ENCODE peak calls at places on chromosomes 16 and 17, in five cellular contexts. F, M, N, R and G are unnamed samples.

GRCh38 chr16:8686879-8687278 is 12.5 kb downstream of the ABAT start:
- DNase-seq in F (no peak), M (no peak), N (no peak), R (no peak), G (no peak)

GRCh38 chr16:20938426-20938825 is 37.9 kb downstream of the LYRM1 start:
- DNase-seq in F (peak; percentile 41), M (no peak), N (no peak), R (no peak), G (no peak)

GRCh38 chr16:30358577-30358936 is 3.4 kb upstream of the CD2BP2 start:
- DNase-seq in F (no peak), M (no peak), N (no peak), R (no peak), G (no peak)

GRCh38 chr16:50103764-50104163 is 38.0 kb downstream of the HEATR3 start:
- DNase-seq in F (peak; percentile 65), M (no peak), N (no peak), R (no peak), G (no peak)

GRCh38 chr17:68511254-68511670 is 968 bp upstream of the PRKAR1A start:
- DNase-seq in F (no peak), M (peak; percentile 70), N (no peak), R (no peak), G (no peak)

GRCh38 chr16:31350275-31351005 is 4.5 kb upstream of the ITGAX start:
- DNase-seq in F (no peak), M (no peak), N (no peak), R (no peak), G (no peak)

GRCh38 chr17:37698132-37698615 is 46.7 kb downstream of the HNF1B start:
- DNase-seq in F (no peak), M (no peak), N (no peak), R (peak; percentile 16), G (no peak)

GRCh38 chr17:61249649-61250301 is 149.9 kb upstream of the TBX2 start:
- DNase-seq in F (no peak), M (no peak), N (no peak), R (no peak), G (no peak)

GRCh38 chr17:42097691-42098661 is at the start of gene ZNF385C:
- DNase-seq in F (peak; percentile 12), M (no peak), N (no peak), R (no peak), G (no peak)

GRCh38 chr17:67139784-67140665 is 95.7 kb downstream of the CACNG1 start:
- DNase-seq in F (peak; percentile 55), M (no peak), N (no peak), R (no peak), G (no peak)

GRCh38 chr16:84500531-84500930 is 3.9 kb downstream of the MEAK7 start:
- DNase-seq in F (no peak), M (no peak), N (no peak), R (no peak), G (no peak)

GRCh38 chr16:67112591-67113399 is 3.1 kb downstream of the PHAF1 start:
- DNase-seq in F (no peak), M (no peak), N (no peak), R (no peak), G (no peak)

GRCh38 chr17:58344047-58344790 is 7.8 kb downstream of the SUPT4H1 start:
- DNase-seq in F (no peak), M (no peak), N (no peak), R (no peak), G (no peak)

GRCh38 chr17:49365667-49366066 is 3.6 kb upstream of the ZNF652 start:
- DNase-seq in F (peak; percentile 27), M (no peak), N (no peak), R (peak; percentile 65), G (no peak)

GRCh38 chr16:28596840-28597691 is at the start of gene SULT1A2:
- DNase-seq in F (no peak), M (no peak), N (no peak), R (peak; percentile 26), G (no peak)

GRCh38 chr17:71902931-71903506 is 217.8 kb upstream of the SOX9 start:
- DNase-seq in F (peak; percentile 3), M (no peak), N (no peak), R (no peak), G (no peak)

GRCh38 chr17:40028595-40028994 is 13.4 kb downstream of the CSF3 start:
- DNase-seq in F (no peak), M (no peak), N (no peak), R (no peak), G (no peak)
- H3K36me3 ChIP-seq in F (peaks cover 61% of the 10 kb centered on the region), M (no peaks in the 10 kb centered on the region), N (peaks cover 44% of the 10 kb centered on the region), R (peaks cover 38% of the 10 kb centered on the region), G (peaks cover 86% of the 10 kb centered on the region)

DNA sequence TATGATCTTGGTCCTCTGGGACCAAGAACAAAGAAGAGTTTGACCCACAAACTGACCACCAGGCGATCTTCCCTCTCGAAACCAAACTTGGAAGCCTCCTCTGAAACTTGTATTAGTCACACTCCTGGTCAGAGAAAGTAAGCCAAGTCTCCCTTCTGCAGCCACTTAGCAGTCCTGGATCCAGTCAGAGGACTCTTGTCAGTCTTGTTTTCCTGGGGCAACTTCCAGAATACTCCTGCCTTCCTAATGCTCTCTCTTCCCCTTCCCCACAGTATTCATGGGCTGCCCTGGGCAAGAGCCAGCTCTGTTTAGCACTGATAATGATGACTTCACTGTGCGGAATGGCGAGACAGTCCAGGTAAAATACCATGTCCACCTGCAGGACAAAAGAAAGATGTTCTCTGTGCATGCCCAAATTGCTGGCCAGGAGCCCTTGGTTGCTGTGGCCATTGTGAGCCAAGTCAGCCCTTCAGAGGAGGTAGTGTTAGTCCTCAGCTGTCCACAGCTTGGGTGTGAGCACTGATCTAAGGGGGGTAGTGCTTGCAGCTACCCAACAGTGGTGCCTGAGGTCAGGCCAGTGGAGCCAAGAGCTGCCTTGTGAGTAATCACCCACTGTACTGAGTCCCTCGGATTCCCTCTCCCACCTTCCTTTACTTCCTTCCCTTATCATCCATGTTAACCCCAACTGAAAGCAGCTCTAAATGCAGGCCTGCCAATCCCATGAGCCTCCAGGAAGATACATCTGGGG is 31.2 kb downstream of the CDH3 start:
- DNase-seq in F (no peak), M (no peak), N (no peak), R (no peak), G (no peak)
- H3K36me3 ChIP-seq in F (no peaks in the 10 kb centered on the region), M (no peaks in the 10 kb centered on the region), N (no peaks in the 10 kb centered on the region), R (peaks cover 20% of the 10 kb centered on the region), G (peaks cover 33% of the 10 kb centered on the region)

DNA sequence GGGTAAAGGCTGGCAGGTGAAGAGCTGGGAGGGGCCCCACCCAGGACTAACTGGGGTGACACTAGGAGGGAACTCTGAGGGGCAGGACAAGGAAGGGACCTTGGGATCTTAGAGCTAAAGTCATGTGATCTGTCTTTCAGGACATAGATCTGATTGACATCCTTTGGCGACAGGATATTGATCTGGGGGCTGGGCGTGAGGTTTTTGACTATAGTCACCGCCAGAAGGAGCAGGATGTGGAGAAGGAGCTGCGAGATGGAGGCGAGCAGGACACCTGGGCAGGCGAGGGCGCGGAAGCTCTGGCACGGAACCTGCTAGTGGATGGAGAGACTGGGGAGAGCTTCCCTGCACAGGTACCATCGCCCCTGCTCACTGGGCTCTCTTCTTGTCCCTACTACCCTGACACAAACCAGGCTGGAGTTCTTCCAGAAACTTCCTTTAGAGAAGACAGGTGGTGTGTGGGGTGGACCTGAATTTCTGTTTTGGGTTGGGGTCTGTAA is 8.1 kb downstream of the NFE2L1 start:
- DNase-seq in F (no peak), M (no peak), N (no peak), R (no peak), G (no peak)
- H3K36me3 ChIP-seq in F (peaks cover 51% of the 10 kb centered on the region), M (no peaks in the 10 kb centered on the region), N (peaks cover 47% of the 10 kb centered on the region), R (peaks cover 73% of the 10 kb centered on the region), G (peaks cover 86% of the 10 kb centered on the region)

GRCh38 chr16:4893103-4893862 is 43.7 kb downstream of the PPL start:
- DNase-seq in F (no peak), M (no peak), N (no peak), R (no peak), G (no peak)

GRCh38 chr16:4892356-4893102 is 44.4 kb downstream of the PPL start:
- DNase-seq in F (peak; percentile 63), M (no peak), N (no peak), R (no peak), G (no peak)

GRCh38 chr16:4890686-4891085 is 43.4 kb downstream of the UBN1 start:
- DNase-seq in F (no peak), M (no peak), N (no peak), R (no peak), G (no peak)

GRCh38 chr16:4891097-4891885 is 44.0 kb downstream of the UBN1 start:
- DNase-seq in F (no peak), M (no peak), N (no peak), R (no peak), G (no peak)

DNA sequence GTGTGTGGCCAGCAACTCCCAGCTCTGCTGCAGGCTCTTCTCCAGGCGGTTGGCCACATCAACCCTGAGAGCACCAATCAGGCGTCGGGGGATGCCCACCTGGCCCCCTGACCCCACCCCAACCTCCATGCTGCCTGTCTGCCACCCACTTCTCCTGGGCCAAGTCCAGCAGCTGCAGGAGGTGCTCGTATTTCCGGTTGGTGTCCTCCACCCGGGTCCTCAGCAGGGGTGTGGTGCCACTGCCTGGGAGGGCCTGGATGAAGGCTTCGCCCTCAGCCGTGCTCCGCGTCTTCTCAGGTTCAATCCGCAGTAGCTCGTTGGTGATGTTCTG is 44.6 kb downstream of the UBN1 start:
- DNase-seq in F (no peak), M (no peak), N (no peak), R (no peak), G (no peak)
- H3K36me3 ChIP-seq in F (peaks cover 50% of the 10 kb centered on the region), M (no peaks in the 10 kb centered on the region), N (peaks cover 40% of the 10 kb centered on the region), R (peaks cover 16% of the 10 kb centered on the region), G (peaks cover 85% of the 10 kb centered on the region)